ENCODE peak calls at places on chromosomes 5 and 9, in eight cellular contexts. Z, N, Y, T, V, J, B and S are unnamed samples.

GRCh38 chr5:111068208-111068607 is 3.3 kb upstream of the TSLP start:
- DNase-seq in Z (no peak), N (no peak), Y (no peak), T (no peak), V (no peak), J (peak), B (no peak), S (no peak)

GRCh38 chr5:53261245-53261644 is 151.7 kb upstream of the MOCS2 start:
- DNase-seq in Z (no peak), N (no peak), Y (no peak), T (no peak), V (no peak), J (no peak), B (no peak), S (no peak)

GRCh38 chr5:1779782-1780620 is 19.6 kb downstream of the MRPL36 start:
- DNase-seq in Z (no peak), N (no peak), Y (no peak), T (no peak), V (no peak), J (no peak), B (peak), S (no peak)

GRCh38 chr9:99000480-99001395 is 57.0 kb downstream of the COL15A1 start:
- DNase-seq in Z (peak), N (peak), Y (no peak), T (peak), V (no peak), J (peak), B (no peak), S (no peak)

GRCh38 chr5:125660231-125660895 is 762.8 kb upstream of the GRAMD2B start:
- DNase-seq in Z (no peak), N (no peak), Y (no peak), T (no peak), V (no peak), J (peak), B (no peak), S (no peak)

GRCh38 chr5:74386571-74387334 is 253.8 kb downstream of the ENC1 start:
- DNase-seq in Z (peak), N (no peak), Y (no peak), T (no peak), V (no peak), J (no peak), B (no peak), S (no peak)

GRCh38 chr5:78569441-78569840 is 79.1 kb downstream of the LHFPL2 start:
- DNase-seq in Z (no peak), N (no peak), Y (no peak), T (peak), V (no peak), J (no peak), B (peak), S (peak)

GRCh38 chr9:114139061-114139460 is 16.3 kb upstream of the COL27A1 start:
- DNase-seq in Z (no peak), N (no peak), Y (no peak), T (no peak), V (no peak), J (no peak), B (no peak), S (no peak)

GRCh38 chr9:90007516-90008430 is 403.0 kb downstream of the GADD45G start:
- DNase-seq in Z (no peak), N (no peak), Y (no peak), T (no peak), V (no peak), J (peak), B (no peak), S (no peak)